ENCODE peak calls at places on chromosomes 4 and X, in seven cellular contexts. Q is stimulated activated CD4-positive, alpha-beta T cell treated with anti-CD3 and anti-CD28 coated beads, Interleukin-4, amount 100 ng/mL, for 4 hours; W is cardiac muscle cell; R is glomerular endothelial cell; P is naive thymus-derived CD8-positive, alpha-beta T cell; T is PC-3; Y is progenitor cell of endocrine pancreas. G is an unnamed sample.

GRCh38 chr4:149793459-149793858 is 22.2 kb downstream of the IQCM start:
- DNase-seq in R (no peak), Q (no peak), T (peak; percentile 25), W (no peak), Y (no peak), P (no peak), G (no peak)

GRCh38 chr4:182093431-182093831 is 149.8 kb upstream of the TENM3 start:
- DNase-seq in W (no peak), T (no peak), Y (no peak), Q (no peak), P (no peak), R (no peak), G (peak; percentile 6)

GRCh38 chr4:76342191-76342590 is 35.7 kb downstream of the STBD1 start:
- DNase-seq in Y (no peak), T (no peak), R (no peak), P (no peak), W (no peak), Q (no peak), G (no peak)

GRCh38 chr4:37812713-37813112 is 13.8 kb upstream of the PGM2 start:
- DNase-seq in Y (no peak), Q (no peak), T (peak; percentile 46), P (no peak), R (no peak), W (peak; percentile 64), G (peak; percentile 55)

GRCh38 chr4:185651137-185651677 is 115.9 kb upstream of the PDLIM3 start:
- DNase-seq in Y (no peak), T (no peak), P (no peak), Q (no peak), R (no peak), W (no peak), G (no peak)

GRCh38 chr4:8732681-8733243 is 138.9 kb downstream of the HMX1 start:
- DNase-seq in T (no peak), R (no peak), W (no peak), Q (no peak), Y (no peak), P (no peak), G (no peak)

GRCh38 chr4:55765070-55765469 is 54.5 kb upstream of the EXOC1L start:
- DNase-seq in Y (no peak), W (no peak), R (no peak), P (no peak), T (no peak), Q (no peak), G (no peak)

GRCh38 chrX:151510203-151510602 is 53.3 kb upstream of the PASD1 start:
- DNase-seq in T (no peak), R (no peak), Q (no peak), Y (no peak), W (no peak), P (no peak), G (no peak)

GRCh38 chrX:42824541-42824940 is 46.6 kb upstream of the PPP1R2C start:
- DNase-seq in R (no peak), W (no peak), P (no peak), Y (no peak), Q (no peak), T (no peak), G (no peak)

GRCh38 chr4:14967982-14968381 is 34.3 kb upstream of the CPEB2 start:
- DNase-seq in Q (no peak), T (no peak), W (no peak), R (no peak), Y (no peak), P (no peak), G (no peak)

GRCh38 chrX:17814059-17814458 is 47.0 kb downstream of the RAI2 start:
- DNase-seq in Y (no peak), P (no peak), W (no peak), T (no peak), R (no peak), Q (no peak), G (no peak)

GRCh38 chr4:38669233-38669632 is 5.2 kb downstream of the KLF3 start:
- DNase-seq in P (no peak), T (no peak), W (peak; percentile 53), R (no peak), Y (no peak), Q (no peak), G (no peak)

GRCh38 chr4:43968041-43968440 is 480.6 kb downstream of the KCTD8 start:
- DNase-seq in P (no peak), W (no peak), T (no peak), Q (no peak), Y (no peak), R (no peak), G (no peak)

GRCh38 chrX:97380200-97380599 is 496.5 kb downstream of the RPA4 start:
- DNase-seq in R (no peak), T (no peak), Q (no peak), W (no peak), P (no peak), Y (no peak), G (no peak)

GRCh38 chr4:98929341-98930267 is 671 bp upstream of the EIF4E start:
- DNase-seq in R (peak; percentile 83), P (peak; percentile 33), T (peak; percentile 95), Q (peak; percentile 54), W (peak; percentile 86), Y (peak; percentile 15), G (peak; percentile 99)

GRCh38 chrX:139932077-139932900 is 564 bp downstream of the ATP11C start:
- DNase-seq in Y (peak; percentile 61), P (peak; percentile 62), Q (peak; percentile 31), W (peak; percentile 50), T (peak; percentile 31), R (no peak), G (peak; percentile 24)

GRCh38 chr4:77002321-77002720 is 52.8 kb downstream of the SEPTIN11 start:
- DNase-seq in P (no peak), Q (no peak), W (no peak), T (no peak), R (no peak), Y (no peak), G (no peak)

GRCh38 chr4:175999944-176000343 is 65.7 kb upstream of the WDR17 start:
- DNase-seq in W (no peak), Y (no peak), P (no peak), R (no peak), Q (no peak), T (no peak), G (no peak)

GRCh38 chr4:90960840-90961239 is 833.6 kb downstream of the CCSER1 start:
- DNase-seq in Q (no peak), T (no peak), Y (no peak), R (no peak), P (no peak), W (no peak), G (no peak)

GRCh38 chr4:3660086-3660927 is 105.9 kb upstream of the ADRA2C start:
- DNase-seq in R (no peak), P (no peak), Y (no peak), T (no peak), Q (no peak), W (no peak), G (no peak)

GRCh38 chrX:74251006-74251930 is 52.7 kb upstream of the ZCCHC13 start:
- DNase-seq in R (no peak), P (no peak), Y (no peak), W (peak; percentile 82), T (peak; percentile 38), Q (no peak), G (peak; percentile 34)

GRCh38 chrX:40912166-40912565 is 173.1 kb upstream of the USP9X start:
- DNase-seq in Y (no peak), T (no peak), Q (no peak), P (no peak), R (no peak), W (no peak), G (no peak)

GRCh38 chrX:13341491-13342101 is 21.7 kb upstream of the ATXN3L start:
- DNase-seq in P (no peak), T (peak; percentile 26), Y (no peak), W (no peak), Q (no peak), R (peak; percentile 20), G (no peak)